ENCODE peak calls at places on chromosomes 1 and 21, in six cellular contexts. E is HL-60, T is choroid plexus epithelial cell, M is fibroblast of pulmonary artery, L is AG09309, V is GM12865. R is an unnamed sample.

GRCh38 chr1:21924503-21925005 is 12.6 kb downstream of the HSPG2 start:
- DNase-seq in E (no peak), V (no peak), M (peak), L (no peak), T (no peak), R (no peak)

GRCh38 chr1:22777658-22778057 is 67.0 kb downstream of the EPHB2 start:
- DNase-seq in L (no peak), E (no peak), M (no peak), V (no peak), T (no peak), R (no peak)

GRCh38 chr1:29642519-29642918 is 406.2 kb downstream of the PTPRU start:
- DNase-seq in V (no peak), M (no peak), L (no peak), T (no peak), E (no peak), R (no peak)

GRCh38 chr1:153308540-153308939 is 4.2 kb downstream of the PGLYRP3 start:
- DNase-seq in L (no peak), E (no peak), V (no peak), M (no peak), T (no peak), R (no peak)

GRCh38 chr1:223670458-223671159 is 5.1 kb upstream of the CAPN8 start:
- DNase-seq in E (no peak), V (peak), M (peak), L (no peak), T (peak), R (peak)

GRCh38 chr1:179341943-179342547 is 23.7 kb upstream of the AXDND1 start:
- DNase-seq in V (no peak), M (no peak), T (no peak), E (no peak), L (no peak), R (no peak)

GRCh38 chr1:2214541-2215241 is 13.4 kb upstream of the SKI start:
- DNase-seq in M (no peak), L (no peak), T (no peak), V (no peak), E (no peak), R (no peak)

GRCh38 chr1:79353224-79353623 is 346.7 kb upstream of the ADGRL4 start:
- DNase-seq in T (peak), V (peak), M (peak), L (peak), E (no peak), R (peak)

GRCh38 chr21:15774590-15774989 is 44.8 kb downstream of the USP25 start:
- DNase-seq in T (peak), E (no peak), L (peak), V (no peak), M (peak), R (no peak)

GRCh38 chr1:10539411-10540043 is 64.8 kb downstream of the PEX14 start:
- DNase-seq in L (no peak), T (no peak), V (no peak), M (peak), E (no peak), R (no peak)

GRCh38 chr1:236063919-236064673 is 794 bp downstream of the NID1 start:
- DNase-seq in M (peak), L (no peak), T (peak), E (no peak), V (peak), R (peak)

GRCh38 chr1:31238612-31238985 is 1.1 kb downstream of the NKAIN1 start:
- DNase-seq in E (no peak), T (no peak), L (no peak), M (no peak), V (no peak), R (no peak)

GRCh38 chr1:2988256-2988655 is 33.0 kb upstream of the ACTRT2 start:
- DNase-seq in L (no peak), V (no peak), M (no peak), E (no peak), T (no peak), R (no peak)

GRCh38 chr1:10916991-10917390 is 95.5 kb upstream of the TARDBP start:
- DNase-seq in L (no peak), V (no peak), T (no peak), M (no peak), E (peak), R (no peak)

GRCh38 chr1:47681735-47682134 is 243.9 kb downstream of the FOXD2 start:
- DNase-seq in L (no peak), E (no peak), T (no peak), V (no peak), M (no peak), R (no peak)

GRCh38 chr1:17829579-17829978 is 74.4 kb downstream of the ACTL8 start:
- DNase-seq in T (no peak), V (no peak), L (no peak), M (no peak), E (no peak), R (no peak)

GRCh38 chr1:156865865-156866678 is 5.4 kb downstream of the NTRK1 start:
- DNase-seq in E (peak), V (no peak), M (no peak), L (no peak), T (no peak), R (no peak)

GRCh38 chr1:40132383-40133121 is 28.6 kb upstream of the RLF start:
- DNase-seq in T (no peak), E (no peak), L (no peak), V (no peak), M (no peak), R (no peak)

GRCh38 chr1:40130892-40131291 is 30.3 kb upstream of the RLF start:
- DNase-seq in T (no peak), E (peak), L (peak), V (no peak), M (no peak), R (no peak)

GRCh38 chr1:40133122-40133665 is 28.0 kb upstream of the RLF start:
- DNase-seq in T (peak), M (no peak), E (no peak), V (no peak), L (no peak), R (no peak)

DNA sequence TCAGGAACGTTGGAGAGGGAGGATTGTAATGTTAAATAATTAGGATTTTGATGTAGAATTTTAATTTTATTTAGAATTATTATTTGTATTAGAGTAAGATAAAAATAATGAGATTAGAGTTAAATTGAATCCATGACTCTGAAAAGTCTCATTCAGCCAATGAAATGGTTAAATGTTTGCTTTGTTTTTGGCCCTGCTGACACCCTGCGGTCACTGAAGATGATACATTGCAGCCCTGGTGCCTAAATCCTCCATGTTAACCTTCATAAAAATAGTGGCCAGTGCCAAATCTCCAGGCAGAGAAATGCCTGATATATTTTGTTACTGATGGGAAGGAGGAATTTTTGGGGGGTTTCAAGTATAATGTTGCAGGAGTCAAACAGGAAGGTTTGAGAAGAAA is 27.3 kb upstream of the RLF start:
- DNase-seq in M (no peak), V (no peak), T (no peak), E (no peak), L (no peak), R (no peak)
- TF ChIP-seq CTCF in M (no peak), V (no peak), T (no peak), E (no peak), L (no peak), R (no peak)

GRCh38 chr1:209882286-209882685 is 54.5 kb downstream of the UTP25 start:
- DNase-seq in T (no peak), E (no peak), M (no peak), V (no peak), L (no peak), R (no peak)

GRCh38 chr1:209884249-209884648 is 53.8 kb upstream of the SYT14 start:
- DNase-seq in M (peak), T (peak), V (no peak), E (no peak), L (no peak), R (no peak)

GRCh38 chr1:209882942-209883340 is 55.1 kb upstream of the SYT14 start:
- DNase-seq in E (no peak), L (no peak), V (no peak), T (no peak), M (no peak), R (no peak)

GRCh38 chr1:209884665-209885117 is 53.3 kb upstream of the SYT14 start:
- DNase-seq in V (peak), T (peak), M (peak), L (peak), E (peak), R (no peak)

DNA sequence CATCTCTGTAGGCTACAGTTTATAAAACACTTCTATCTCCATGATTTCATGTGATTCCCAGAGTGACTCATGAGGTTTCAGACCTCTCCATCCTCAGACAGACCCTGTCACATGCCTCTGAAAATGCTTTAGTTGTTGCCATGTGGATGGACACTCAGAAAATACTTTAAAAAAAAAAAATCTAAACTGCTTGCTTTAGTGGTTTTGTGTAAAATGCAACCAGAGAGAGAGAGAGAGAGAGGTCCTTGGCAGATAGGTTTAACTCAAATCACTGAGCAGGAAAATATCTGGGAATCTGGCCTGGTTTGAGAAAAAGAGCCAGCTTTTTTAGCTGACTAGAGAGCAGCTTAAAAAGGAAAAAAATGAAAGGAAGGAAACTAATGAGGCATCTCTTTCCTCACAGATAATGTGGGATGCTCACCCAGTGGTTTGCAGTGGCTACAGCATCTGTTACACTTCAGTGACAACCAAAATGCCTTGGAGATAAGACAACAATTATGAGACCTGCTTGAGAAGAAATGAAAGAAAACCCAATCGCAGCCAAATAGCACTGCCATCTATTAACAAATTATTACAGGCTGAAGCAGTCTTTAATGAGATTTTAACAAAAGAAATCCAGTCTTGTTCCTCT is 54.6 kb upstream of the SYT14 start:
- DNase-seq in E (no peak), M (peak), T (peak), V (no peak), L (peak), R (no peak)
- TF ChIP-seq CTCF in E (no peak), M (peak), T (peak), V (no peak), L (no peak), R (no peak)

GRCh38 chr21:26732442-26733221 is 112.6 kb downstream of the ADAMTS1 start:
- DNase-seq in V (peak), T (peak), L (no peak), E (no peak), M (peak), R (no peak)
- TF ChIP-seq CTCF in V (peak), T (peak), L (peak), E (peak), M (peak), R (no peak)

GRCh38 chr1:16055613-16056520 is 12.3 kb downstream of the CLCNKB start:
- DNase-seq in T (peak), M (peak), E (peak), V (peak), L (peak), R (peak)
- TF ChIP-seq CTCF in T (peak), M (peak), E (peak), V (peak), L (peak), R (peak)

R was measured in GM13976.